ENCODE peak calls at places on chromosomes 6 and 20, in five cellular contexts. J is GM23248; U is endothelial cell; M is pancreas; I is naive thymus-derived CD8-positive, alpha-beta T cell. H is an unnamed sample.

GRCh38 chr20:44092551-44093248 is 94.3 kb downstream of the JPH2 start:
- DNase-seq in J (peak), U (peak), M (no peak), I (no peak), H (no peak)

GRCh38 chr6:158611600-158612041 is 32.9 kb downstream of the DYNLT1 start:
- DNase-seq in J (no peak), U (no peak), M (no peak), I (no peak), H (no peak)

GRCh38 chr20:41717464-41717863 is 99.3 kb upstream of the CHD6 start:
- DNase-seq in J (peak), U (no peak), M (no peak), I (no peak), H (no peak)

GRCh38 chr6:54307412-54308036 is 717 bp upstream of the TINAG start:
- DNase-seq in J (no peak), U (no peak), M (no peak), I (no peak), H (peak)

GRCh38 chr6:79946773-79947190 is 571 bp downstream of the ELOVL4 start:
- DNase-seq in J (peak), U (peak), M (no peak), I (peak), H (peak)

GRCh38 chr6:3424185-3424927 is 32.5 kb downstream of the SLC22A23 start:
- DNase-seq in J (no peak), U (no peak), M (no peak), I (no peak), H (no peak)

GRCh38 chr6:33424855-33425667 is 5.2 kb downstream of the SYNGAP1 start:
- DNase-seq in J (no peak), U (no peak), M (no peak), I (no peak), H (no peak)

GRCh38 chr6:159695984-159696383 is 2.9 kb upstream of the SOD2 start:
- DNase-seq in J (peak), U (no peak), M (no peak), I (no peak), H (no peak)

GRCh38 chr6:102438181-102438580 is 1044.7 kb downstream of the GRIK2 start:
- DNase-seq in J (no peak), U (no peak), M (no peak), I (no peak), H (no peak)